ENCODE peak calls at places on chromosomes 11 and 22, in six cellular contexts. One of them, this sample, is unnamed. For H3K4me1, the result is how much of the 10 kb centered on the place peaks cover.

GRCh38 chr11:119605137-119605675 is 123.8 kb downstream of the NECTIN1 start:
- DNase-seq in A549: no peak
- DNase-seq in transverse colon: no peak
- DNase-seq in MM.1S: no peak
- DNase-seq in endodermal cell: no peak
- DNase-seq in astrocyte: no peak
- DNase-seq in this sample: no peak

GRCh38 chr22:33455036-33455435 is 396.9 kb upstream of the SYN3 start:
- DNase-seq in A549: no peak
- DNase-seq in transverse colon: no peak
- DNase-seq in MM.1S: no peak
- DNase-seq in endodermal cell: no peak
- DNase-seq in astrocyte: no peak
- DNase-seq in this sample: no peak

GRCh38 chr11:125443767-125444311 is 52.2 kb downstream of the FEZ1 start:
- DNase-seq in A549: no peak
- DNase-seq in transverse colon: no peak
- DNase-seq in MM.1S: no peak
- DNase-seq in endodermal cell: peak
- DNase-seq in astrocyte: no peak
- DNase-seq in this sample: no peak

GRCh38 chr11:43941257-43941879 is 1.1 kb upstream of the C11orf96 start:
- DNase-seq in A549: no peak
- DNase-seq in transverse colon: no peak
- DNase-seq in MM.1S: no peak
- DNase-seq in endodermal cell: no peak
- DNase-seq in astrocyte: no peak
- DNase-seq in this sample: no peak

GRCh38 chr11:7892059-7892699 is 38.9 kb downstream of the OR10A6 start:
- DNase-seq in A549: no peak
- DNase-seq in transverse colon: no peak
- DNase-seq in MM.1S: peak
- DNase-seq in endodermal cell: no peak
- DNase-seq in astrocyte: peak
- DNase-seq in this sample: no peak

GRCh38 chr22:49297286-49297870 is 530.3 kb downstream of the BRD1 start:
- DNase-seq in A549: no peak
- DNase-seq in transverse colon: no peak
- DNase-seq in MM.1S: no peak
- DNase-seq in endodermal cell: no peak
- DNase-seq in astrocyte: no peak
- DNase-seq in this sample: no peak

GRCh38 chr22:24482586-24482985 is 12.5 kb upstream of the UPB1 start:
- DNase-seq in A549: no peak
- DNase-seq in transverse colon: no peak
- DNase-seq in MM.1S: no peak
- DNase-seq in endodermal cell: no peak
- DNase-seq in astrocyte: peak
- DNase-seq in this sample: no peak

GRCh38 chr11:121463689-121464335 is 11.0 kb upstream of the SORL1-AS1 start:
- DNase-seq in A549: no peak
- DNase-seq in transverse colon: no peak
- DNase-seq in MM.1S: no peak
- DNase-seq in endodermal cell: no peak
- DNase-seq in astrocyte: no peak
- DNase-seq in this sample: no peak

GRCh38 chr22:30920407-30920806 is 48.2 kb downstream of the MORC2 start:
- DNase-seq in A549: peak
- DNase-seq in transverse colon: peak
- DNase-seq in MM.1S: peak
- DNase-seq in endodermal cell: peak
- DNase-seq in astrocyte: peak
- DNase-seq in this sample: peak

GRCh38 chr11:117815262-117815803 is 9.2 kb downstream of the FXYD2 start:
- DNase-seq in A549: no peak
- DNase-seq in transverse colon: peak
- DNase-seq in MM.1S: peak
- DNase-seq in endodermal cell: peak
- DNase-seq in astrocyte: no peak
- DNase-seq in this sample: no peak

GRCh38 chr11:81207421-81208054 is 1526.1 kb downstream of the FAM181B start:
- DNase-seq in A549: no peak
- DNase-seq in transverse colon: no peak
- DNase-seq in MM.1S: no peak
- DNase-seq in endodermal cell: peak
- DNase-seq in astrocyte: no peak
- DNase-seq in this sample: no peak

GRCh38 chr22:32480238-32480637 is 5.6 kb downstream of the FBXO7 start:
- DNase-seq in A549: no peak
- DNase-seq in transverse colon: no peak
- DNase-seq in MM.1S: no peak
- DNase-seq in endodermal cell: no peak
- DNase-seq in astrocyte: no peak
- DNase-seq in this sample: no peak

GRCh38 chr11:96306933-96307747 is 35.9 kb downstream of the MAML2 start:
- DNase-seq in A549: peak
- DNase-seq in transverse colon: peak
- DNase-seq in MM.1S: no peak
- DNase-seq in endodermal cell: peak
- DNase-seq in astrocyte: peak
- DNase-seq in this sample: no peak

GRCh38 chr22:49968313-49968830 is 7.8 kb downstream of the PIM3 start:
- DNase-seq in A549: no peak
- DNase-seq in transverse colon: no peak
- DNase-seq in MM.1S: peak
- DNase-seq in endodermal cell: peak
- DNase-seq in astrocyte: no peak
- DNase-seq in this sample: peak

GRCh38 chr11:27916541-27917100 is 191.3 kb downstream of the KIF18A start:
- DNase-seq in A549: no peak
- DNase-seq in transverse colon: no peak
- DNase-seq in MM.1S: peak
- DNase-seq in endodermal cell: no peak
- DNase-seq in astrocyte: peak
- DNase-seq in this sample: no peak

GRCh38 chr11:118054712-118055640 is 21.9 kb upstream of the TMPRSS4 start:
- DNase-seq in A549: no peak
- DNase-seq in transverse colon: peak
- DNase-seq in MM.1S: no peak
- DNase-seq in endodermal cell: no peak
- DNase-seq in astrocyte: peak
- DNase-seq in this sample: no peak

GRCh38 chr11:60485987-60486386 is 6.6 kb upstream of the MS4A12 start:
- DNase-seq in A549: peak
- DNase-seq in transverse colon: peak
- DNase-seq in MM.1S: peak
- DNase-seq in endodermal cell: peak
- DNase-seq in astrocyte: no peak
- DNase-seq in this sample: no peak

GRCh38 chr11:20397281-20397680 is 9.8 kb downstream of the PRMT3 start:
- DNase-seq in A549: peak
- DNase-seq in transverse colon: no peak
- DNase-seq in MM.1S: peak
- DNase-seq in endodermal cell: no peak
- DNase-seq in astrocyte: peak
- DNase-seq in this sample: no peak

GRCh38 chr11:1939006-1939626 is 8.0 kb upstream of the MRPL23 start:
- DNase-seq in A549: no peak
- DNase-seq in transverse colon: no peak
- DNase-seq in MM.1S: no peak
- DNase-seq in endodermal cell: no peak
- DNase-seq in astrocyte: no peak
- DNase-seq in this sample: peak

GRCh38 chr11:72125956-72126355 is 9.6 kb upstream of the FOLR3 start:
- DNase-seq in A549: no peak
- DNase-seq in transverse colon: no peak
- DNase-seq in MM.1S: no peak
- DNase-seq in endodermal cell: no peak
- DNase-seq in astrocyte: no peak
- DNase-seq in this sample: no peak

GRCh38 chr22:48940988-48941902 is 886.4 kb downstream of the BRD1 start:
- DNase-seq in A549: no peak
- DNase-seq in transverse colon: peak
- DNase-seq in MM.1S: no peak
- DNase-seq in endodermal cell: peak
- DNase-seq in astrocyte: no peak
- DNase-seq in this sample: no peak

GRCh38 chr22:46674906-46675305 is 54.7 kb downstream of the GRAMD4 start:
- DNase-seq in A549: no peak
- DNase-seq in transverse colon: no peak
- DNase-seq in MM.1S: no peak
- DNase-seq in endodermal cell: no peak
- DNase-seq in astrocyte: no peak
- DNase-seq in this sample: no peak

GRCh38 chr11:116691779-116692178 is 81.0 kb downstream of the BUD13 start:
- DNase-seq in A549: no peak
- DNase-seq in transverse colon: peak
- DNase-seq in MM.1S: peak
- DNase-seq in endodermal cell: peak
- DNase-seq in astrocyte: no peak
- DNase-seq in this sample: no peak

GRCh38 chr11:86942212-86942611 is 13.0 kb downstream of the FZD4 start:
- DNase-seq in A549: no peak
- DNase-seq in transverse colon: no peak
- DNase-seq in MM.1S: no peak
- DNase-seq in endodermal cell: no peak
- DNase-seq in astrocyte: no peak
- DNase-seq in this sample: no peak

GRCh38 chr11:86941077-86941870 is 13.9 kb downstream of the FZD4 start:
- DNase-seq in A549: no peak
- DNase-seq in transverse colon: no peak
- DNase-seq in MM.1S: no peak
- DNase-seq in endodermal cell: no peak
- DNase-seq in astrocyte: no peak
- DNase-seq in this sample: no peak

GRCh38 chr11:86940122-86940777 is 14.9 kb downstream of the FZD4 start:
- DNase-seq in A549: no peak
- DNase-seq in transverse colon: peak
- DNase-seq in MM.1S: no peak
- DNase-seq in endodermal cell: peak
- DNase-seq in astrocyte: peak
- DNase-seq in this sample: peak

GRCh38 chr11:86938900-86939880 is 16.0 kb downstream of the FZD4 start:
- DNase-seq in A549: peak
- DNase-seq in transverse colon: no peak
- DNase-seq in MM.1S: peak
- DNase-seq in endodermal cell: no peak
- DNase-seq in astrocyte: no peak
- DNase-seq in this sample: peak

DNA sequence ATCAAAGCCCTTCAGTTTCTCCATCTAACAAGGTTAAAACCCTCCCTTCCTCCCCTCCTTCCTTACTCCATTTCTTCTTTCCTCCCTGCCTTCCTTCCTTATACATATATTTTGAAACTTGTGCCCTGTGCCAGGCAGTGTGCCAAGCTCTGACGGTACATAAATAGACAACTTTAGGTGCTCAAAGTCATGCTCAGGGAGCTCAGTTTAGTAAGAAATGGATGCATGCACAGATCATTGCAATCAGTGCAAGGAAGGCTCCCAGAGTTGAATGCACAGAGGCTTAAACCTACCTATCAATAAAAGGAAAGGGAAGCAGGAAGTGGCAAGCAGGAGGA is 13.4 kb downstream of the FZD4 start:
- DNase-seq in A549: no peak
- DNase-seq in transverse colon: no peak
- DNase-seq in MM.1S: no peak
- DNase-seq in endodermal cell: no peak
- DNase-seq in astrocyte: no peak
- DNase-seq in this sample: no peak
- H3K4me1 ChIP-seq in A549: under half
- H3K4me1 ChIP-seq in transverse colon: under half
- H3K4me1 ChIP-seq in MM.1S: under half
- H3K4me1 ChIP-seq in endodermal cell: under half
- H3K4me1 ChIP-seq in astrocyte: under half
- H3K4me1 ChIP-seq in this sample: half or more

DNA sequence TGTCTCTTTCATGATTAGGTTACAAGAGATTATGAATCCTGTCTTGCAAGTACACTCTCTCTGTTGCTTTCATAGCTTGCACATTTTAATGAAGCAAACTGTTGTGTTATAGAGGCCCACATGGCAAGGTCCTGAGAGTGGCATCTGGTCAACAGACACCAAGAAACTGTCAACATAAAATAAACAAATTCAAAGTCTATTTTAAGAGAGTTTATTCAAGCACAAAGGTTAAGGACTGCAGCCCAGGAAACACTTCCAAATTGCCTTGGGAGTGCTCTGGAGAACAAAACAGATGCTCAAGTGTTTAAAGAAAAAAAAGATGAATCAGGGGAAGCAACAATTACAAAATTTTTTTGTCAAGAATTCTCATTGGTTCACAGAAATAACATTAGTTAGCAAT is 54.7 kb downstream of the CTSC start:
- DNase-seq in A549: no peak
- DNase-seq in transverse colon: no peak
- DNase-seq in MM.1S: no peak
- DNase-seq in endodermal cell: no peak
- DNase-seq in astrocyte: no peak
- DNase-seq in this sample: no peak
- H3K4me1 ChIP-seq in A549: under half
- H3K4me1 ChIP-seq in transverse colon: under half
- H3K4me1 ChIP-seq in MM.1S: under half
- H3K4me1 ChIP-seq in endodermal cell: under half
- H3K4me1 ChIP-seq in astrocyte: under half
- H3K4me1 ChIP-seq in this sample: under half

GRCh38 chr22:22092101-22092500 is 109.5 kb upstream of the TOP3B start:
- DNase-seq in A549: no peak
- DNase-seq in transverse colon: no peak
- DNase-seq in MM.1S: no peak
- DNase-seq in endodermal cell: no peak
- DNase-seq in astrocyte: no peak
- DNase-seq in this sample: no peak
- H3K4me1 ChIP-seq in A549: under half
- H3K4me1 ChIP-seq in transverse colon: under half
- H3K4me1 ChIP-seq in MM.1S: under half
- H3K4me1 ChIP-seq in endodermal cell: under half
- H3K4me1 ChIP-seq in astrocyte: under half
- H3K4me1 ChIP-seq in this sample: under half

GRCh38 chr11:114092953-114093352 is 33.4 kb downstream of the ZBTB16 start:
- DNase-seq in A549: no peak
- DNase-seq in transverse colon: no peak
- DNase-seq in MM.1S: no peak
- DNase-seq in endodermal cell: no peak
- DNase-seq in astrocyte: no peak
- DNase-seq in this sample: no peak
- H3K4me1 ChIP-seq in A549: under half
- H3K4me1 ChIP-seq in transverse colon: under half
- H3K4me1 ChIP-seq in MM.1S: under half
- H3K4me1 ChIP-seq in endodermal cell: under half
- H3K4me1 ChIP-seq in astrocyte: under half
- H3K4me1 ChIP-seq in this sample: half or more